ENCODE peak calls at places on chromosome 7, in six cellular contexts. X is A172; E is activated CD4-positive, alpha-beta T cell treated with anti-CD3 and anti-CD28 coated beads for 1 hour; W is right lobe of liver; Y is tibial nerve; D is NCI-H1105 treated with DMSO at 0.1 percent for 48 hours. I is an unnamed sample.

GRCh38 chr7:16479587-16479986 is 14.0 kb upstream of the SOSTDC1 start:
- DNase-seq in X (no peak), E (no peak), W (no peak), Y (no peak), D (peak; percentile 7), I (no peak)

GRCh38 chr7:35289376-35289775 is 35.5 kb upstream of the TBX20 start:
- DNase-seq in X (no peak), E (no peak), W (no peak), Y (no peak), D (no peak), I (no peak)

GRCh38 chr7:155864991-155865690 is 52.9 kb upstream of the SHH start:
- DNase-seq in X (no peak), E (no peak), W (no peak), Y (no peak), D (no peak), I (no peak)

GRCh38 chr7:130135208-130136205 is 65.2 kb downstream of the KLHDC10 start:
- DNase-seq in X (peak; percentile 60), E (no peak), W (no peak), Y (no peak), D (no peak), I (no peak)

GRCh38 chr7:66013938-66014337 is 31.9 kb upstream of the GUSB start:
- DNase-seq in X (no peak), E (no peak), W (peak; percentile 24), Y (no peak), D (no peak), I (no peak)

GRCh38 chr7:88500146-88500545 is 193.5 kb upstream of the STEAP4 start:
- DNase-seq in X (no peak), E (no peak), W (no peak), Y (no peak), D (no peak), I (no peak)

GRCh38 chr7:39005461-39005860 is 27.8 kb downstream of the POU6F2 start:
- DNase-seq in X (no peak), E (no peak), W (no peak), Y (no peak), D (no peak), I (no peak)

GRCh38 chr7:36190447-36191291 is 37.6 kb downstream of the EEPD1 start:
- DNase-seq in X (no peak), E (no peak), W (peak; percentile 42), Y (no peak), D (no peak), I (no peak)

GRCh38 chr7:33639552-33640197 is 265.7 kb upstream of the BMPER start:
- DNase-seq in X (no peak), E (no peak), W (no peak), Y (peak; percentile 33), D (no peak), I (no peak)